ENCODE peak calls at places on chromosomes 11 and 22, in seven cellular contexts. N, R, P, V, U, H and B are unnamed samples.

GRCh38 chr11:35029979-35030378 is 109.0 kb upstream of the CD44 start:
- DNase-seq in N (peak; percentile 72), R (no peak), P (no peak), V (no peak), U (no peak), H (peak; percentile 72), B (peak; percentile 86)

GRCh38 chr11:114678125-114679036 is at the start of gene NXPE2:
- DNase-seq in N (no peak), R (no peak), P (no peak), V (no peak), U (no peak), H (no peak), B (peak; percentile 43)

GRCh38 chr22:41197808-41198585 is 7.1 kb upstream of the L3MBTL2 start:
- DNase-seq in N (no peak), R (peak; percentile 73), P (peak; percentile 52), V (no peak), U (peak; percentile 46), H (no peak), B (peak; percentile 38)

GRCh38 chr11:1052133-1053011 is 15.9 kb upstream of the MUC6 start:
- DNase-seq in N (no peak), R (peak; percentile 60), P (no peak), V (no peak), U (peak; percentile 16), H (no peak), B (no peak)

GRCh38 chr11:2732940-2733628 is 33.3 kb upstream of the KCNQ1OT1 start:
- DNase-seq in N (no peak), R (no peak), P (no peak), V (no peak), U (no peak), H (no peak), B (no peak)

GRCh38 chr11:19565639-19566038 is 147.0 kb upstream of the NAV2 start:
- DNase-seq in N (no peak), R (no peak), P (no peak), V (no peak), U (no peak), H (no peak), B (no peak)

GRCh38 chr22:41367680-41368542 is 13.8 kb upstream of the TEF start:
- DNase-seq in N (no peak), R (peak; percentile 84), P (peak; percentile 37), V (no peak), U (no peak), H (peak; percentile 68), B (peak; percentile 28)

GRCh38 chr11:2584434-2584811 is 115.4 kb downstream of the KCNQ1OT1 start:
- DNase-seq in N (no peak), R (no peak), P (no peak), V (no peak), U (no peak), H (no peak), B (no peak)

DNA sequence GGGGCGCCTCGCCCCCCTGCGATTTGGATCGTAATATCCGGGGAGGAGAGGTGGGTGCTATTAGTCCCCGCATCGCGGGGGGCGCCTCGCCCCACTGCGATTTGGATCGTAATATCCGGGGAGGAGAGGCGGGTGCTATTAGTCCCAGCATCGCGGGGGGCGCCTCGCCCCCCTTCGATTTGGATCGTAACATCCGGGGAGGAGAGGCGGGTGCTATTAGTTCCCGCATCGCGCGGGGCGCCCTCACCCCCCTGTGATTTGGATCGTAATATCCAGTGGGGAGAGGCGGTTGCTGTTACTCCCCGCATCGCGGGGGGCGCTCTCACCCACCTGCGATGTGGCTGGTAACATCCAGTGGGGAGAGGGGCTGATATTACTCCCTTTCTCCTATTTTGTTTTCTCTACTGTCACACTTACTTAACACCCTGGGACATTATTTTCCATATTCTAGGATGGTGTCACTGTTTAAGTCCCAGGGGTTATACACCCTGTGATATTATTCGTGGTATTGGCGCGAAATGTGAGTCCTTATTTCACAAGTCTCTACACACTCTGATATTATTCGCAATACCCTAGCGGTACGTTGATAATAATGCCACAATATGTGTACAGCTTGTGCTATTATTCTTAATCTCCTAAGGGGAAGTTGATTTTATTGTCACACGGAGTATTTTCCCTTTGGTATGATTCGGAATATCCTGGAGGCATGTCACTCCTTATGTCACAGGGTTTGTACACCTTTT is 57.8 kb upstream of the ALDH3B2 start:
- DNase-seq in N (no peak), R (no peak), P (no peak), V (peak; percentile 22), U (no peak), H (no peak), B (no peak)
- TF ChIP-seq CTCF in N (peak; percentile 42), R (peak; percentile 41), P (no peak), V (peak; percentile 44), U (no peak), H (peak; percentile 31), B (peak; percentile 24)

GRCh38 chr11:8717544-8717875 is 34.9 kb downstream of the RPL27A start:
- DNase-seq in N (no peak), R (no peak), P (no peak), V (no peak), U (no peak), H (no peak), B (no peak)

GRCh38 chr11:8717876-8718753 is 35.5 kb downstream of the RPL27A start:
- DNase-seq in N (peak; percentile 77), R (no peak), P (peak; percentile 45), V (no peak), U (peak; percentile 68), H (peak; percentile 92), B (peak; percentile 78)

GRCh38 chr11:8720868-8721739 is 38.5 kb downstream of the RPL27A start:
- DNase-seq in N (no peak), R (no peak), P (no peak), V (no peak), U (no peak), H (no peak), B (peak; percentile 86)

GRCh38 chr11:8720376-8720775 is 37.8 kb downstream of the RPL27A start:
- DNase-seq in N (no peak), R (no peak), P (no peak), V (no peak), U (no peak), H (no peak), B (no peak)

DNA sequence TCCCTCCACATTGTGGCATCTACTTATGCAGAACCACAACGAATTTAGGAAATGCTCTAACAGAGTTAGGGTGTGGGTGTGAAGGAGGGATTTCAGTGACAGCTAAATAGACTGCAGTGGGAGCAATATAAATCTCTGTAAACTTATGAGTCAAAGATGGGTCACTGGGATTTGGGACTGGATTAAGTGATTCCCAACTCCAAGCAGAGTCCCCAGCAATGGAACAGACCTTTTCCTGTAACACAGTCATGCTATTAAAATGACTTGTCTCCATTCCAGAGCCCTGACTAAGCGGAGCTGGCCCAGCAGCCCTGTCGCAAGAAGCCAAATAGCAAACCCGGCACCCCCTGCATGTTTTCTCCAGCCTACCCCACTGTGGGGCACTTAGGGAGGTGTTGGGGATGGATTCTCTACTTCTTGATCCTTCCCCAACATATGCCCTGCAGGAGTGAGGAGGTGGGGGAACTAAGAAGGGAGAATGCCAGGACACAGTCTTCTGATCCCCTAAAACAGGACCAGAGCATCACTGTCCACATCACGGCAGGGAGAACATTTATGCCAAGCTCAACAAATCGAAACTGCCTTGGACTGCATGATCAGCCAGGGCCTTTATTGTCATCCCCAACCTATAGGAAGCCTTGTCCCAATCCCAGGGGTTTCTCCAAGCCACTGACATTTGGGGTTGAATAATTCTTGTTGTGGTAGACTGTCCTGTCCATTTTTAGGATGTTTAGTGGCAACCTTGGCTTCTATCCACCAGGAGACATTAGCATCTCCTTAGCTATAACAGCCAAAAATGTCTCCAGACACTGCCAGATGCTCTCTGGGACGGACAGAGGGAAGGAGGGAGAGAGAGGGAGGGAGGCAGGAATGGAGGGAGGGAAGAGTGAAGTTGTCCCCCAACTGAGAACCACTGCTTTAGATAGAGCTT is 36.9 kb downstream of the RPL27A start:
- DNase-seq in N (peak; percentile 97), R (no peak), P (peak; percentile 57), V (no peak), U (no peak), H (peak; percentile 78), B (peak; percentile 91)
- H3K4me3 ChIP-seq in N (peak overlapping the region; percentile 33), R (no peak overlapping the region), P (no peak overlapping the region), V (no peak overlapping the region), U (no peak overlapping the region), H (no peak overlapping the region), B (no peak overlapping the region)

GRCh38 chr22:44244265-44244822 is 63.6 kb downstream of the PARVG start:
- DNase-seq in N (no peak), R (no peak), P (no peak), V (no peak), U (no peak), H (no peak), B (no peak)

GRCh38 chr22:44245438-44245837 is 64.7 kb downstream of the PARVG start:
- DNase-seq in N (no peak), R (no peak), P (peak; percentile 49), V (no peak), U (no peak), H (no peak), B (no peak)

GRCh38 chr22:44243761-44244160 is 63.0 kb downstream of the PARVG start:
- DNase-seq in N (no peak), R (no peak), P (no peak), V (no peak), U (no peak), H (no peak), B (no peak)

GRCh38 chr22:44245867-44246266 is 65.1 kb downstream of the PARVG start:
- DNase-seq in N (no peak), R (no peak), P (no peak), V (no peak), U (no peak), H (no peak), B (no peak)

DNA sequence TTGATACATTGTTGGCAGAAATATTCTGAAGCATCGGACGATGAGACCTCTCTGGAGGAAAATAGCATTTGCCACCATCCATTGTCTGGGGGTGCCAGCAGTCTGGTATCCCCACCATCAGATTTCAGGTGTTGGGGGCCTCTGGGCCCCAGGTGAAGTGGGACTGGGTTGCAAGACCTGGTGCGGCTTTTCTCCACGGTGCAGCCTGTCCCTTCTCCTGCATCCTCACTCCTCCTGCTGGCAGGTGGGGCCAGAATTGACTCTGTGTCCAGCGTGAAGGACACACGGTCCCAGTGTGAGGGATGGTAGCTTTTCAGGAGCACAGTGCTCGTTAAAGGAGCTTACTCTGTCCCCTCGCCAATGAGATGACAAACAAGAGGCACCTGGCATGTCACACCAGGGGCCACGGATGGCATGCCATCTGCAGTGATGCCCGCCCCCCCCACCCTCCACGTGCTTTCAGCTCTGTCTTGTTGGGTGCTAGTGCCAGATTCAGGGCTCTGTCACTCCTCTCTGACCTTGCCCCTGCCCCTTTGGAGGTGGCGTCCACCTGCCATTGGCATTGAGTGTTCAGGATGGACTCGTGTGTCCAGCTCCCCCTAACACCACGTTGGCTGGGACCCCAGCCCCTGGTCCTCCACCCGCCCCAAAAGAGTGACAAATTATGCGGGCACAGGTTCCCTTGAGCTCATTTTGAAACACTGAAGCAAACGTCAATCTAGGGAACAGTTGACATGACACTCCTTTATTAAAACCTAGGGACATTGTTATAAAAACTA is 62.4 kb downstream of the PARVG start:
- DNase-seq in N (no peak), R (no peak), P (no peak), V (no peak), U (no peak), H (no peak), B (no peak)
- TF ChIP-seq CTCF in N (no peak), R (no peak), P (no peak), V (no peak), U (no peak), H (no peak), B (no peak)

GRCh38 chr11:66810576-66811185 is 32.6 kb upstream of the RCE1 start:
- DNase-seq in N (no peak), R (no peak), P (no peak), V (no peak), U (no peak), H (no peak), B (no peak)

GRCh38 chr11:66814678-66815077 is 28.6 kb upstream of the RCE1 start:
- DNase-seq in N (no peak), R (no peak), P (no peak), V (no peak), U (no peak), H (no peak), B (no peak)

DNA sequence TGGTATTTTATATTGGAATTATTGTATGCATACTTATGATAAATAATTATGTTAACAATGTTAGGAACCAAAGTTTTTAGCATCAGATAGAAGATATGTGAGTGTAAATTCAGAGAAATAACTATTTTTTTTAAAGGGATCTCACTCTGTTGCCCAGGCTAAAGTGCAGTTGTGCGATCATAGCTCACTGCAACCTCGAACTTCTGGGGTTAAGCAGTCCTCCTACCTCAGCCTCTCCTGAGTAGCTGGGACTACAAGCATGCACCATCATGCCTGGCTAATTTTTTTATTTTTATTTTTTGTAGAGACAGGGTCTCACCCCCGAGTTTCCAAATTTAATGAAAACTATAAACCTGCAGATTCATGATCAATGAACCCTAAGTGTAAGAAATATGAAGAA is 33.6 kb upstream of the RCE1 start:
- DNase-seq in N (no peak), R (no peak), P (no peak), V (no peak), U (no peak), H (no peak), B (no peak)
- H3K4me3 ChIP-seq in N (no peak overlapping the region), R (no peak overlapping the region), P (no peak overlapping the region), V (no peak overlapping the region), U (no peak overlapping the region), H (no peak overlapping the region), B (no peak overlapping the region)